ENCODE peak calls at places on chromosomes 2 and 18, in five cellular contexts. Y is heart right ventricle, B is DND-41, C is sigmoid colon, D is HL-60. A is an unnamed sample.

GRCh38 chr2:164943289-164943688 is 12.0 kb downstream of the SLC38A11 start:
- DNase-seq in Y (no peak), B (no peak), C (no peak), D (no peak), A (no peak)

GRCh38 chr18:48948112-48949050 is 2.4 kb downstream of the SMAD7 start:
- DNase-seq in Y (no peak), B (peak), C (peak), D (no peak), A (peak)

GRCh38 chr2:216716109-216716508 is 20.8 kb upstream of the IGFBP5 start:
- DNase-seq in Y (no peak), B (no peak), C (no peak), D (no peak), A (no peak)

GRCh38 chr18:76721207-76721996 is 101.0 kb upstream of the ZNF236 start:
- DNase-seq in Y (no peak), B (peak), C (no peak), D (no peak), A (peak)

GRCh38 chr2:187775651-187776050 is 221.4 kb upstream of the TFPI start:
- DNase-seq in Y (no peak), B (no peak), C (no peak), D (no peak), A (no peak)

GRCh38 chr2:206477296-206477695 is 34.0 kb downstream of the ADAM23 start:
- DNase-seq in Y (no peak), B (no peak), C (no peak), D (no peak), A (no peak)

GRCh38 chr2:196991061-196991460 is 64.6 kb upstream of the PGAP1 start:
- DNase-seq in Y (no peak), B (no peak), C (no peak), D (no peak), A (no peak)

GRCh38 chr18:3721771-3722661 is 272.0 kb downstream of the TGIF1 start:
- DNase-seq in Y (no peak), B (no peak), C (no peak), D (peak), A (no peak)

GRCh38 chr18:26456070-26456491 is 92.3 kb downstream of the KCTD1 start:
- DNase-seq in Y (no peak), B (no peak), C (no peak), D (no peak), A (no peak)

GRCh38 chr2:145653553-145653952 is 1133.6 kb upstream of the ZEB2 start:
- DNase-seq in Y (no peak), B (no peak), C (no peak), D (no peak), A (no peak)

GRCh38 chr2:73232471-73233153 is 427 bp downstream of the PRADC1 start:
- DNase-seq in Y (no peak), B (peak), C (peak), D (peak), A (peak)

GRCh38 chr2:14524041-14524802 is 108.3 kb upstream of the LRATD1 start:
- DNase-seq in Y (no peak), B (no peak), C (no peak), D (no peak), A (no peak)

GRCh38 chr2:110755494-110756078 is 23.2 kb downstream of the ACOXL start:
- DNase-seq in Y (no peak), B (no peak), C (no peak), D (no peak), A (peak)

GRCh38 chr2:195049372-195050031 is 607.5 kb upstream of the SLC39A10 start:
- DNase-seq in Y (no peak), B (no peak), C (no peak), D (no peak), A (no peak)

GRCh38 chr2:230793573-230794359 is 71.0 kb upstream of the ITM2C start:
- DNase-seq in Y (peak), B (no peak), C (peak), D (peak), A (peak)

GRCh38 chr2:114085992-114086391 is 196.1 kb downstream of the ACTR3 start:
- DNase-seq in Y (no peak), B (no peak), C (no peak), D (no peak), A (no peak)

GRCh38 chr18:62781893-62782292 is 66.6 kb downstream of the PHLPP1 start:
- DNase-seq in Y (no peak), B (no peak), C (peak), D (peak), A (no peak)

GRCh38 chr2:224151161-224151560 is 112.1 kb upstream of the SERPINE2 start:
- DNase-seq in Y (no peak), B (no peak), C (no peak), D (no peak), A (no peak)

GRCh38 chr2:241996100-241996499 is 126.6 kb downstream of the RTP5 start:
- DNase-seq in Y (no peak), B (no peak), C (no peak), D (no peak), A (no peak)

GRCh38 chr18:41320090-41320489 is 634.9 kb upstream of the PIK3C3 start:
- DNase-seq in Y (no peak), B (no peak), C (no peak), D (no peak), A (no peak)

GRCh38 chr2:69043736-69044400 is 30.9 kb downstream of the ANTXR1 start:
- DNase-seq in Y (no peak), B (no peak), C (no peak), D (no peak), A (no peak)

GRCh38 chr2:11132036-11132671 is 23.1 kb upstream of the SLC66A3 start:
- DNase-seq in Y (no peak), B (no peak), C (peak), D (peak), A (no peak)

GRCh38 chr2:65576861-65577601 is 144.6 kb upstream of the SPRED2 start:
- DNase-seq in Y (no peak), B (no peak), C (no peak), D (no peak), A (no peak)

GRCh38 chr2:119156105-119156890 is 2.3 kb downstream of the C1QL2 start:
- DNase-seq in Y (no peak), B (no peak), C (no peak), D (no peak), A (no peak)

GRCh38 chr2:150487537-150488429 is at the start of gene RND3:
- DNase-seq in Y (peak), B (peak), C (peak), D (peak), A (peak)

DNA sequence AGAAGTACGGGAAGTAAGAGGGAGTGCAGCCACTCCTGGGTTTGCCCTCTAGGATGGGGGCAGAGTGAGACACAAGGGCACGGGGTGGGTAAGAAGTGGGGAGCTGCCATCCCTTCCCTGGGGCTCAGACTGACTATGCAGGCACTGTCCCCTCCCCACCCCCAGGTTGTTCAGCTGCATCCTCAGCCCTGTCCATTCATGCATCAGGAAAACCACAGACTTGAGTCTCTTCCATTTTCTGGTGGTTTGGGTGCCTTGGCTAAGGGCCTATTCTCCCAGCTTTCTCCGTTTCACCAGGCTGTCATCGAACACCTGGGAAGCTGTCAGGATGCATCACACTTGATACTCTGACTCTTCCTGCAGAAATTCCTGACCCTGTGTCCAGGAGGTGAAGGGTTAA is 111.9 kb downstream of the TFCP2L1 start:
- DNase-seq in Y (no peak), B (no peak), C (peak), D (no peak), A (no peak)
- H3K27ac ChIP-seq in Y (no peak), B (no peak), C (no peak), D (no peak), A (no peak)

DNA sequence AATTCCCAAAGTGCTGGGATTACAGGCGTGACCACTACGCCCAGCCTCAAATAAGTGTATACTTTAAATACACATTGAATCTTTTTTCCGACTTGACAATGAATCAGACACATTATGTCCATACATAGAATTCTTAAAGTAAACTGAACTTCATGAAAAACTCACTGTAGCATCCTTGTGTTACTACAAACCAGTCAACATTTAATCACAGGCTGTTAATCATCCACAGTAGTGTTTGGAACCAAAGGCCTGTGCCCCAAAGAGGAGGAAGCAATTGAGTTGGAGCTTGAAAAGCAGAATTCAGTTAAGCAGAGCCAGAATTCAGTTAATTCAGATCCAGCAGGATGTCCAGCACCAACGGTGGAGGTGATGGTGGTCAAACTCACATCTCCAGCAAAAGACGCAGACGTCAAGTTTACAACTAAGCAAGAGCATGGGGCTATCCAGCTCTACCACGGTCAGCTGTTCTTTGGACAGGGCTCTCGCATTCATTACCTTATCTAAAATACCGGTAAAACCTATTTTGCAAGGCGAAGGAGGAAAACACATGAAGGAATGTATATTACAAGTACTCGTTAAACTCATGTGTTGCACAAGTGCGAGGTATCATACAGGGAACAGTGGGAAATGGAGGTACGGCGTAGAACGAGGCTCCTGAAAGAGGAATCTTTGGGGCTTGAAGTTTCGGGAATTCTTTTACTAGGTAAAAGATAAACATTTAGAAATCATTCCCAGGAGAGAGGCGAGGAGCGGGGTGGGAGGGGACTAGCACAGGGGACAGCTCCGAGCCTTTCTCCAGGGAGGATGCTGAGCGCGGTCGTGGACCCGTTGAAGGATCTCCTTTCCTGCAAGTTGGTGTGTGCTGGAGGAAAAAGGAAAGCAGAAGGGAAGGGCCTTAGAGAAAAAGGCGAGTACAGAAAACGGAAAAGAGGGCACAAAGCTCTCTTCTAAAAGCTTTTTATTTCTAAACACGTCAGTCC is 984 bp downstream of the SLC39A6 start:
- DNase-seq in Y (peak), B (peak), C (no peak), D (no peak), A (peak)
- H3K27ac ChIP-seq in Y (peak), B (peak), C (peak), D (peak), A (peak)

GRCh38 chr2:54107903-54108615 is 7.4 kb upstream of the ACYP2 start:
- DNase-seq in Y (no peak), B (no peak), C (no peak), D (no peak), A (no peak)
- H3K27ac ChIP-seq in Y (no peak), B (no peak), C (no peak), D (no peak), A (no peak)

DNA sequence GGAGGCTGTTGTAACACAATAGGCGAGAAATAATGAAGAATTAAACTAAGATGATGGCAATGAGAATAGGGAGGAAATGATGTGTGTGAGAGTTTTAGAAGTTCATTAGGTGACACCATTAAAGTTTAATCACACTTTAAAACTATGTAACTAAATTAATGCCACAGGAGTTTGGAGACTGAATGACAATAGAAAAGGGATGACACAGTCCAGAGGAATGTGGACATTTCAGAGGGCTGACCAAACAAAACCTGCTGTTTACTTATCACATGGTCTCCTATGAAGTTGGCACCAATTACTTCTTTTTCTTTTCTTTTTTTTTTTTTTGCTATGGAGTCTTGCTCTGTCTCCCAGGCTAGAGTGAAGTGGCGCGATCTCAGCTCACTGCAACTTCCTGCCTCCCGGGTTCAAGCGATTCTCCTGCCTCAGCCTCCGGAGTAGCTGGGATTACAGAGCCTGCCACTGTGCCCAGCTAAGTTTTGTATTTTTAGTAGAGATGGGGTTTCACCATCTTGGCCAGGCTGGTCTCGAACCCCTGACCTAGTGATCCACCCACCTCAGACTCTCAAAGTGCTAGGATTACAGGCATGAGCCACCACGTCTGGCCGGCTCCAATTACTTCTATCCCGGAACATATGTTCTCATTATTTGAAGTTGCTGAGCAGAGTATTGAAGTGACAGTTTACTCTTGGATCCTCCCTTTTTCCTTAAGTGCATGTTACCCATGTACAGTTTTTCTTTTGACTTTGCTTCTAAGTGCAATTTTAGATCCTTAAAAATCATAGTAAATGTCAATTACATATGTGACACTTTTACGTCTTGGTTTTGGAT is 4.3 kb downstream of the AGPS start:
- DNase-seq in Y (no peak), B (no peak), C (no peak), D (no peak), A (no peak)
- H3K27ac ChIP-seq in Y (no peak), B (no peak), C (no peak), D (no peak), A (no peak)

DNA sequence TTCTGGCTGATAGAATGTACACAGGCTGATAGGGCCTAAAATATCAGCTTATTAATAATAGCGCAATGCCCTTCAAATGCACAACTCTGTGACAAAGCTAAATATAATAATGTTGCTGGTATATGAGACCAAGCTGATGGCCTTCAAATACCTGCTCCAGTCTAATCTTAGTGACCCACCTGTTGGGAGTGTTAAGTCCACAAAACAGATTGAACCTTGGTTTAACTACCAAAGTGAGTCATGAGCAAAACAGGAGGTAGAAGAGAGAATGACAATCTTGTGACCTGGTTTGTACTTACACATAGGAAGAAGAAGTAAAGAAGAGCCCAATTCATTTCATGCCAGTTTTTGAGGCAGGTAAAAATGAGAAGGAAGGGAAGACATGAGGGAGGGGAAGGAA is 295.0 kb downstream of the NR4A2 start:
- DNase-seq in Y (no peak), B (no peak), C (no peak), D (no peak), A (no peak)
- H3K27ac ChIP-seq in Y (no peak), B (no peak), C (no peak), D (no peak), A (no peak)

GRCh38 chr2:24763843-24764242 is 29.3 kb downstream of the PTRHD1 start:
- DNase-seq in Y (no peak), B (no peak), C (no peak), D (no peak), A (no peak)

GRCh38 chr2:24762518-24762917 is 30.7 kb downstream of the PTRHD1 start:
- DNase-seq in Y (no peak), B (no peak), C (no peak), D (no peak), A (no peak)

GRCh38 chr2:24768013-24768412 is 25.2 kb downstream of the PTRHD1 start:
- DNase-seq in Y (no peak), B (no peak), C (no peak), D (no peak), A (no peak)

GRCh38 chr2:24768601-24769000 is 24.6 kb downstream of the PTRHD1 start:
- DNase-seq in Y (peak), B (no peak), C (no peak), D (no peak), A (no peak)

GRCh38 chr2:24766609-24767008 is 26.6 kb downstream of the PTRHD1 start:
- DNase-seq in Y (no peak), B (no peak), C (no peak), D (no peak), A (no peak)
- H3K27ac ChIP-seq in Y (no peak), B (no peak), C (no peak), D (no peak), A (no peak)

DNA sequence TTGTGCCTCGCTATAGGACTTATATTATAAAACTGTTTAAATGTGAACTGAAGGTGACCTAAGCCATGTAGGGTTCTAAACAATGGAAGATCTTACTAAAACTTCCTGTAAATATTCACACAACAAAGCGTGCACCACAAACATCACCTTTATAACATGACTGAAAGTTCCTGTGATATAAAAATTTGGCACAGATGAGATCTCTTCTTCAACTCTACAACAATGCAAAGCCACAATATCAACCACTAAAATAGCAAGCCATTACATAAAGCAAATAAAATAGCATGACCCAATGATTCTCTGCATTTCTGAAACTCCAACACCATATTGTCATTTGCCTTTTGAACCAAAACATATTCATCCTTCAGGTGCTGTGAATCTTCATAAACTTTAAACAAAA is 3.5 kb downstream of the YES1 start:
- DNase-seq in Y (no peak), B (no peak), C (no peak), D (no peak), A (no peak)
- H3K27ac ChIP-seq in Y (peak), B (no peak), C (peak), D (no peak), A (no peak)

GRCh38 chr2:227817336-227817735 is 3.7 kb downstream of the CCL20 start:
- DNase-seq in Y (no peak), B (no peak), C (no peak), D (no peak), A (no peak)

GRCh38 chr2:227816507-227817274 is 3.0 kb downstream of the CCL20 start:
- DNase-seq in Y (no peak), B (no peak), C (no peak), D (no peak), A (no peak)

GRCh38 chr2:227819398-227819697 is 5.7 kb downstream of the CCL20 start:
- DNase-seq in Y (no peak), B (no peak), C (no peak), D (no peak), A (no peak)

GRCh38 chr2:227818569-227819397 is 5.1 kb downstream of the CCL20 start:
- DNase-seq in Y (no peak), B (no peak), C (peak), D (peak), A (no peak)

GRCh38 chr2:227817940-227818568 is 4.4 kb downstream of the CCL20 start:
- DNase-seq in Y (peak), B (peak), C (peak), D (peak), A (peak)
- H3K27ac ChIP-seq in Y (no peak), B (no peak), C (peak), D (peak), A (peak)

DNA sequence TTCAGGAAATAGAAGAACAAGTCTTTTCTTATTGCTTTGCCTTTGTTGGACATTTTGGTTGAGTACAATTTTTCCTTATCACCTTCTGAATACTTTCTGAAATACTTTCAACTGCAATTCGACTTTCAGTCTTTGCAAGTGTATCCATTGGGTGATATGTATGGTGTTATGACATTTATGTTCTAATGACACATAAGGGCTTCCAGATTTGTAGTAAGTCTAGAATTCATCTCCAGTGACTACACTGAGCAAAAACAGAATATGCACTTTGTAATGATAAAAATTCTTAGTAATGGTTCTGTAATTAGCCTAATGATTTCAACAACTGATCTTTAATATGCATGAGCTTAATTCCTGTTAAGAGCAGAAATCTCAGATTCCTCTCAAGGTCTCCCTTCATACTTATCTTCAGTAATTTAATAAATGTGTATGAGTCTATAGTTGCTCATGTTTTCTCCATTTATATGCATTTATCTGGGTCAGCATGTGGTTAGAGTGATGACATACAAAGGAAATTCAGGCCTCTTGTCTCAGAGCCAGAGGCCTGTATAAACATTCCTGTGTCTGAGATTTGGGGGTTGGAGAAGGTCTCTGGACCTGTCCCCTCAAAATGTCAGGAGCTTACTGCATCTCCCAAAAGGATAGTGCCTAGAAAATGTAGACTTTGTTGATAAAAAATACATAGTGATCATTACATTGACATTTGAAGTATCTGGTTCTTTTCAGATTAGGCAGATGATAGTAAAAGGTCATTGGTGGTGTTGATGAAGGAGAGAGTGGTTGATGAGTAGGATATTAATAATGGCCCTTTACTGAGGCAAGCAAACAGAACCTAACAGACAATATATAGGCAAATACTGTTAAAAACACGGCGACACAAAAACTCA is 114.9 kb downstream of the QPCT start:
- DNase-seq in Y (no peak), B (no peak), C (no peak), D (no peak), A (peak)
- H3K27ac ChIP-seq in Y (no peak), B (no peak), C (peak), D (no peak), A (no peak)

A was measured in CD4-positive, alpha-beta memory T cell.